ENCODE peak calls at places on chromosomes 12 and 14, in eight cellular contexts. M, S, L, Y, H, T, G and A are unnamed samples.

GRCh38 chr12:26869908-26870459 is 37.0 kb upstream of the ITPR2 start:
- DNase-seq in M (no peak), S (no peak), L (no peak), Y (no peak), H (no peak), T (no peak), G (no peak), A (no peak)

GRCh38 chr14:55354500-55354899 is 57.1 kb downstream of the ATG14 start:
- DNase-seq in M (peak), S (no peak), L (peak), Y (peak), H (peak), T (peak), G (peak), A (peak)

GRCh38 chr12:115207216-115207915 is 523.4 kb upstream of the TBX3 start:
- DNase-seq in M (no peak), S (no peak), L (no peak), Y (no peak), H (no peak), T (no peak), G (no peak), A (no peak)

GRCh38 chr14:97379091-97379531 is 581.9 kb downstream of the VRK1 start:
- DNase-seq in M (no peak), S (no peak), L (no peak), Y (no peak), H (no peak), T (no peak), G (no peak), A (no peak)

GRCh38 chr14:70047598-70048312 is 141.0 kb downstream of the SLC8A3 start:
- DNase-seq in M (no peak), S (no peak), L (no peak), Y (no peak), H (no peak), T (no peak), G (no peak), A (no peak)

GRCh38 chr12:3750616-3751015 is 2.3 kb downstream of the CRACR2A start:
- DNase-seq in M (no peak), S (no peak), L (no peak), Y (no peak), H (no peak), T (no peak), G (no peak), A (no peak)

GRCh38 chr14:106809615-106810014 is 1283.2 kb downstream of the TMEM121 start:
- DNase-seq in M (no peak), S (no peak), L (no peak), Y (no peak), H (no peak), T (no peak), G (no peak), A (no peak)

GRCh38 chr14:91388551-91388975 is 29.1 kb downstream of the CCDC88C start:
- DNase-seq in M (no peak), S (no peak), L (no peak), Y (no peak), H (no peak), T (no peak), G (no peak), A (peak)

GRCh38 chr14:38203929-38204716 is 3.6 kb upstream of the SSTR1 start:
- DNase-seq in M (no peak), S (no peak), L (no peak), Y (no peak), H (no peak), T (no peak), G (no peak), A (no peak)

GRCh38 chr12:30754383-30754749 is 385 bp downstream of the CAPRIN2 start:
- DNase-seq in M (no peak), S (no peak), L (peak), Y (peak), H (no peak), T (no peak), G (no peak), A (peak)

GRCh38 chr14:63562414-63562813 is 19.2 kb upstream of the PPP2R5E start:
- DNase-seq in M (no peak), S (no peak), L (no peak), Y (peak), H (no peak), T (no peak), G (peak), A (no peak)